ENCODE peak calls at places on chromosome 20, in ten cellular contexts. D, H, K, E, C, V, N, G, Z and B are unnamed samples.

GRCh38 chr20:13587370-13587769 is 51.4 kb downstream of the TASP1 start:
- DNase-seq in C (no peak), Z (no peak), H (no peak), E (no peak), D (no peak), N (no peak), G (no peak), V (no peak), K (no peak), B (no peak)

GRCh38 chr20:15528386-15529111 is 1044.7 kb downstream of the KIF16B start:
- DNase-seq in C (no peak), H (no peak), D (no peak), G (no peak), N (no peak), E (no peak), Z (no peak), V (no peak), K (no peak), B (no peak)

GRCh38 chr20:39822667-39823066 is 860.5 kb downstream of the DHX35 start:
- DNase-seq in N (no peak), K (no peak), V (no peak), G (no peak), E (no peak), C (no peak), D (no peak), Z (no peak), H (no peak), B (no peak)

GRCh38 chr20:57547250-57547649 is 13.7 kb upstream of the PCK1 start:
- DNase-seq in K (no peak), D (no peak), H (peak; percentile 40), Z (no peak), C (no peak), G (peak; percentile 57), N (no peak), V (no peak), E (no peak), B (no peak)

GRCh38 chr20:62123450-62124118 is 1.3 kb downstream of the LSM14B start:
- DNase-seq in G (no peak), Z (no peak), E (no peak), H (no peak), C (no peak), N (peak; percentile 58), D (no peak), V (no peak), K (no peak), B (no peak)

GRCh38 chr20:35240914-35241293 is 14.4 kb downstream of the MMP24 start:
- DNase-seq in K (no peak), V (no peak), Z (no peak), E (no peak), G (no peak), H (no peak), D (no peak), C (no peak), N (no peak), B (no peak)

GRCh38 chr20:43388267-43389081 is 69.2 kb upstream of the SRSF6 start:
- DNase-seq in Z (no peak), C (no peak), K (no peak), V (no peak), D (no peak), H (no peak), N (no peak), E (no peak), G (peak; percentile 77), B (no peak)

GRCh38 chr20:9510926-9511325 is 3.5 kb upstream of the LAMP5 start:
- DNase-seq in D (no peak), Z (no peak), N (no peak), K (no peak), G (no peak), V (no peak), E (peak; percentile 66), H (no peak), C (no peak), B (no peak)

GRCh38 chr20:17822039-17822438 is 122.3 kb downstream of the BANF2 start:
- DNase-seq in Z (no peak), N (no peak), H (peak; percentile 87), E (no peak), D (no peak), G (peak; percentile 66), K (no peak), C (peak; percentile 75), V (no peak), B (peak; percentile 70)

GRCh38 chr20:40651121-40651520 is 37.9 kb downstream of the MAFB start:
- DNase-seq in C (no peak), H (no peak), G (no peak), E (no peak), D (no peak), Z (no peak), V (no peak), K (no peak), N (no peak), B (no peak)

GRCh38 chr20:31841928-31842327 is 3.5 kb downstream of the FOXS1 start:
- DNase-seq in D (no peak), N (no peak), E (no peak), H (peak; percentile 38), K (no peak), G (peak; percentile 60), V (peak; percentile 75), C (no peak), Z (no peak), B (no peak)

GRCh38 chr20:48795732-48796131 is 32.1 kb downstream of the PREX1 start:
- DNase-seq in H (no peak), Z (no peak), C (no peak), V (no peak), N (no peak), D (no peak), G (no peak), K (no peak), E (no peak), B (no peak)

GRCh38 chr20:42308980-42309524 is 690.9 kb upstream of the CHD6 start:
- DNase-seq in K (no peak), D (no peak), Z (no peak), C (no peak), N (no peak), E (no peak), G (no peak), H (no peak), V (no peak), B (no peak)

GRCh38 chr20:49372095-49372734 is 94.4 kb upstream of the ZNFX1 start:
- DNase-seq in Z (no peak), K (no peak), H (no peak), N (no peak), V (no peak), C (no peak), D (no peak), E (no peak), G (no peak), B (no peak)

GRCh38 chr20:33663161-33664084 is 1.3 kb downstream of the C20orf144 start:
- DNase-seq in E (no peak), V (peak; percentile 85), G (peak; percentile 91), C (peak; percentile 89), K (peak; percentile 84), Z (peak; percentile 98), D (peak; percentile 93), H (peak; percentile 70), N (no peak), B (peak; percentile 86)

DNA sequence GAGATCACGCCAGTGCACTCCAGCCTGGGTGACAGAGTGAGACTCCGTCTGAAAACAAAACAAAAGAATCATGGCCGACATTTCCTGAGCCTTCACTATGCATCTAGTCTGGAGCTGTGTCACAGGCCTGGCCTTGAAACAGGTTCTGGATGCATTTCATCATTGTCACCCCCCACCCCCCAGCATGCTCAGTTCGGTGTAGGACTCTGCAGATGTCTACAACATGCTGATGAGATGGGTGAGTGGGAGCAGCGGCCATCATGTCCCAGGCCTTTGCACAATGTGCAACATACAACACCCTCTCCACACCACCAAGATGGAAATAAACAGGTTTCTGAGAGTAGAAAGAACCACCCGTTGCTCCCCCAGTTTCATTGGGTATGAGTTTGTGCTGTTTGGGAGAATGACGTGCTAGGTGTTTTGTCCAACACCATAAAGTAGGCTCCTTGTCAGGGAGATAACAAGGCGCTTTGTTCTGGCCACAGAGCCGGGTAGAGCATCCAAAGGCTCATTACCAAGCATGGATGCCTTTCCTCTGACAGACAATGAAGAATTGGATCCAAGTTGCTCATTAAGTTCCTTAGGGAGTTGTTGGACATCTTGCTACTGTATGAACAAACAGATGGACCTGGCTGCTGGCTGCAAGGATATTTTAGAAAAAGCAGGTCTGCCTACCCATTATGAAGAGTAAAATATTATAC is 22.1 kb downstream of the SNHG17 start:
- DNase-seq in H (no peak), N (peak; percentile 11), D (no peak), Z (no peak), E (no peak), V (no peak), G (no peak), K (no peak), C (no peak), B (no peak)
- TF ChIP-seq EP300 in H (no peak), N (no peak), D (no peak), Z (no peak), E (no peak), V (no peak), G (no peak), K (no peak), C (no peak), B (no peak)

DNA sequence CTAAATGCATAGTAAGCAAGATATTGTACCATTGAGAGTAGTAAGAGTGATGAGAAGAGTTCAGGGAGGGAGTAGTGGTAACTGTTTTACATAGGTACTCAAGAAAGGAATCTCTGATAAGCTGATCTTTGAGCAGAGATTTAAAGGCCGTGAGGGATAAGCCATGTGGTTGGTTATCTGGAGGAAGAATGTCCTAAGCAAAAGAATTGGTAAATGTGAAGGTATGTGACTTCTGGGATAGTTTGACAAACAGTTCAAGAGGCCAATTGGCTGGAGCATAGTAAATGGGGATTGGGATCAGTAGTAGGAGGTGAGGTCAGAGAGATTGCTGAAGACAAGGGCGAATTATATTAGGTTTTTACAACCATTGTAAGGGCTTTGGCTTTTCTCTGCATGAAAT is 40.1 kb downstream of the PLCB1 start:
- DNase-seq in V (no peak), E (no peak), K (no peak), H (peak; percentile 41), G (no peak), D (no peak), N (no peak), Z (no peak), C (no peak), B (no peak)
- H3K27ac ChIP-seq in V (no peak overlapping the region), E (no peak overlapping the region), K (no peak overlapping the region), H (no peak overlapping the region), G (no peak overlapping the region), D (no peak overlapping the region), N (no peak overlapping the region), Z (no peak overlapping the region), C (no peak overlapping the region), B (no peak overlapping the region)

DNA sequence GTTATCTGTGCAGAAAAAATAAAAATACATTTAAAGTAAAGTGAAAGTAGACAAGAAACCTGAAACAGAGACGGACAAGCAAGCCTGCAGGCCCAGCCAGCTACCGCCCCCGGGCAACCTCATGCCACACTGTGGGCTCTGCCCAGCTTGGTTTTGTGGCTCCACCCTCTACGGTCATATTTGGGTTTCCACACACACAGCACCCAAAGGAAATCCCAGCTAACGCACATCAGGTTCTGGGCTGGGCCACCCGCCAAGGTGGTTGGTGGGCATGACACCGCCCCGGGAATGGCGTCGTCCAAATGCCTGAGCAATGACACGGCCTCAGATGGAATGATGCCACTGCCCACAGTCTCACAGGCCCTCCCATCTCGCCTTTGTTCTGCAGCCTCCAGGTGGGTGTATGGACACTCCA is 22.9 kb downstream of the FAM110A start:
- DNase-seq in D (no peak), G (no peak), E (no peak), V (no peak), H (no peak), N (no peak), K (no peak), C (no peak), Z (peak; percentile 58), B (no peak)
- TF ChIP-seq POLR2AphosphoS5 in D (no peak), G (no peak), E (no peak), V (no peak), H (no peak), N (no peak), K (no peak), C (no peak), Z (no peak), B (no peak)

GRCh38 chr20:51587145-51587544 is 44.6 kb upstream of the NFATC2 start:
- DNase-seq in Z (no peak), G (no peak), C (no peak), K (no peak), E (no peak), N (no peak), V (no peak), D (no peak), H (no peak), B (no peak)
- TF ChIP-seq EP300 in Z (no peak), G (no peak), C (no peak), K (no peak), E (no peak), N (no peak), V (no peak), D (no peak), H (no peak), B (no peak)